ENCODE peak calls at places on chromosomes 5 and 9, in five cellular contexts. One of them, this sample, is unnamed.
A peak's percentile ranks its signal among the peaks of the same experiment; 100 is the strongest.

GRCh38 chr5:79856456-79857055 is 134.5 kb downstream of the MTX3 start:
- DNase-seq in fibroblast of lung: no peak
- DNase-seq in cardiac fibroblast: no peak
- DNase-seq in fibroblast of mammary gland: no peak
- DNase-seq in uterus: no peak
- DNase-seq in this sample: no peak

GRCh38 chr9:131072871-131073237 is 23.5 kb upstream of the AIF1L start:
- DNase-seq in cardiac fibroblast: no peak
- DNase-seq in fibroblast of lung: no peak
- DNase-seq in uterus: no peak
- DNase-seq in fibroblast of mammary gland: no peak
- DNase-seq in this sample: no peak

GRCh38 chr9:134324359-134325095 is 1.7 kb upstream of the RXRA start:
- DNase-seq in fibroblast of mammary gland: peak; percentile 75
- DNase-seq in fibroblast of lung: peak; percentile 54
- DNase-seq in cardiac fibroblast: peak; percentile 74
- DNase-seq in uterus: no peak
- DNase-seq in this sample: no peak

GRCh38 chr5:19270153-19270552 is 717.8 kb downstream of the CDH18 start:
- DNase-seq in cardiac fibroblast: no peak
- DNase-seq in uterus: no peak
- DNase-seq in fibroblast of mammary gland: no peak
- DNase-seq in fibroblast of lung: no peak
- DNase-seq in this sample: no peak

GRCh38 chr5:135944967-135945560 is 9.7 kb downstream of the LECT2 start:
- DNase-seq in uterus: peak; percentile 30
- DNase-seq in fibroblast of lung: peak; percentile 78
- DNase-seq in fibroblast of mammary gland: peak; percentile 90
- DNase-seq in cardiac fibroblast: peak; percentile 94
- DNase-seq in this sample: peak; percentile 31

GRCh38 chr5:88823201-88823600 is 59.8 kb downstream of the MEF2C start:
- DNase-seq in uterus: no peak
- DNase-seq in cardiac fibroblast: no peak
- DNase-seq in fibroblast of lung: no peak
- DNase-seq in fibroblast of mammary gland: no peak
- DNase-seq in this sample: no peak

GRCh38 chr9:129351058-129351641 is 173.1 kb upstream of the IER5L start:
- DNase-seq in fibroblast of mammary gland: no peak
- DNase-seq in uterus: peak; percentile 63
- DNase-seq in cardiac fibroblast: no peak
- DNase-seq in fibroblast of lung: no peak
- DNase-seq in this sample: no peak

GRCh38 chr9:114227288-114228033 is 72.1 kb downstream of the COL27A1 start:
- DNase-seq in cardiac fibroblast: no peak
- DNase-seq in uterus: no peak
- DNase-seq in fibroblast of mammary gland: no peak
- DNase-seq in fibroblast of lung: no peak
- DNase-seq in this sample: no peak

GRCh38 chr5:159021360-159022177 is 78.1 kb downstream of the EBF1 start:
- DNase-seq in uterus: no peak
- DNase-seq in fibroblast of mammary gland: peak; percentile 79
- DNase-seq in fibroblast of lung: no peak
- DNase-seq in cardiac fibroblast: peak; percentile 81
- DNase-seq in this sample: no peak

GRCh38 chr5:159022178-159022556 is 77.5 kb downstream of the EBF1 start:
- DNase-seq in fibroblast of lung: peak; percentile 78
- DNase-seq in uterus: peak; percentile 61
- DNase-seq in cardiac fibroblast: peak; percentile 88
- DNase-seq in fibroblast of mammary gland: peak; percentile 94
- DNase-seq in this sample: peak; percentile 76

GRCh38 chr5:159017787-159018186 is 81.9 kb downstream of the EBF1 start:
- DNase-seq in fibroblast of mammary gland: peak; percentile 88
- DNase-seq in uterus: peak; percentile 77
- DNase-seq in fibroblast of lung: peak; percentile 81
- DNase-seq in cardiac fibroblast: peak; percentile 94
- DNase-seq in this sample: peak; percentile 83

DNA sequence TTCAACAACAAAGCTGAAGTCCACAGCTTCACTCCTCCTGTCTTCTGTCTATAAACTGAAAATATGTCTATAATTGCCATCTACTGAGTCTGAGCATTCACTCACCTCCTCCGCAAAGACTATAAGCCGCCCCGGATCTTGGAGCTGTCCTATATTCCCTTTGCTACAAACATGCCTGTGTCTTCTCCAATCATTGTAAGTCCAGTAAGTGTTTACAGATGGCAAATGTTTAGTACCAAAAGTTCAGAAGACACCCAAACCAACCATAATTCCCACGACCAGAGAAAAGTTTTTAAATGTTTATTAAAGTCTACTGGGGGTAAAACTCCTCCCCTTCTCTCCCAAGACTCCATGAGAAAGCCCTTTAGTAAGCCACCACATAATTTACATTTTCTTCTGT is 80.9 kb downstream of the EBF1 start:
- DNase-seq in fibroblast of lung: no peak
- DNase-seq in fibroblast of mammary gland: peak; percentile 44
- DNase-seq in uterus: no peak
- DNase-seq in cardiac fibroblast: no peak
- DNase-seq in this sample: no peak
- H3K4me3 ChIP-seq in fibroblast of lung: no peak overlapping the region
- H3K4me3 ChIP-seq in fibroblast of mammary gland: no peak overlapping the region
- H3K4me3 ChIP-seq in uterus: no peak overlapping the region
- H3K4me3 ChIP-seq in cardiac fibroblast: no peak overlapping the region
- H3K4me3 ChIP-seq in this sample: no peak overlapping the region

GRCh38 chr9:29730096-29730621 is 2156.9 kb upstream of the C9orf72 start:
- DNase-seq in cardiac fibroblast: no peak
- DNase-seq in fibroblast of mammary gland: no peak
- DNase-seq in fibroblast of lung: no peak
- DNase-seq in uterus: no peak
- DNase-seq in this sample: no peak
- H3K4me3 ChIP-seq in cardiac fibroblast: no peak overlapping the region
- H3K4me3 ChIP-seq in fibroblast of mammary gland: no peak overlapping the region
- H3K4me3 ChIP-seq in fibroblast of lung: no peak overlapping the region
- H3K4me3 ChIP-seq in uterus: no peak overlapping the region
- H3K4me3 ChIP-seq in this sample: no peak overlapping the region

GRCh38 chr5:148388692-148389091 is 4.9 kb downstream of the FBXO38 start:
- DNase-seq in cardiac fibroblast: no peak
- DNase-seq in uterus: no peak
- DNase-seq in fibroblast of mammary gland: peak; percentile 23
- DNase-seq in fibroblast of lung: peak; percentile 30
- DNase-seq in this sample: no peak
- H3K4me3 ChIP-seq in cardiac fibroblast: no peak overlapping the region
- H3K4me3 ChIP-seq in uterus: no peak overlapping the region
- H3K4me3 ChIP-seq in fibroblast of mammary gland: no peak overlapping the region
- H3K4me3 ChIP-seq in fibroblast of lung: no peak overlapping the region
- H3K4me3 ChIP-seq in this sample: no peak overlapping the region

DNA sequence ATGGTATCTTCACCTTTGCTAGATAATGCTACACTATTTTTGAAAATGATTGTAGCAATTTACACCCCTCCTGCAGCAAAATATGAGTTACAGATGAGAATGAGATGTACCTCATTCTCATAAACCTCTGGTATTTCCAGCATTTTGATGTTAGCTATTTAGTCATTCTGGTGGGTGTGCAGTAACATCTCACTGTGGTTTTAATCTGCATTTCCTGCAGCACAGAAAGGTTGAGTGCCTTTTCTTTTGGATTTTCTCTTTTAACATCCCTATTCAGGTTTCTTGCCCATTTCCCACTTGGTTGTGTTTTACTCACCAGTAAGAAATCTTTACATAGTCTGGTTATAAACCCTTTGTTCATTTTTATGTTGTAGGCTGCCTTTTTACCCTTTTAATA is 206.2 kb downstream of the NR3C1 start:
- DNase-seq in cardiac fibroblast: peak; percentile 36
- DNase-seq in fibroblast of lung: peak; percentile 67
- DNase-seq in uterus: no peak
- DNase-seq in fibroblast of mammary gland: peak; percentile 48
- DNase-seq in this sample: no peak
- H3K4me3 ChIP-seq in cardiac fibroblast: no peak overlapping the region
- H3K4me3 ChIP-seq in fibroblast of lung: no peak overlapping the region
- H3K4me3 ChIP-seq in uterus: no peak overlapping the region
- H3K4me3 ChIP-seq in fibroblast of mammary gland: no peak overlapping the region
- H3K4me3 ChIP-seq in this sample: no peak overlapping the region

DNA sequence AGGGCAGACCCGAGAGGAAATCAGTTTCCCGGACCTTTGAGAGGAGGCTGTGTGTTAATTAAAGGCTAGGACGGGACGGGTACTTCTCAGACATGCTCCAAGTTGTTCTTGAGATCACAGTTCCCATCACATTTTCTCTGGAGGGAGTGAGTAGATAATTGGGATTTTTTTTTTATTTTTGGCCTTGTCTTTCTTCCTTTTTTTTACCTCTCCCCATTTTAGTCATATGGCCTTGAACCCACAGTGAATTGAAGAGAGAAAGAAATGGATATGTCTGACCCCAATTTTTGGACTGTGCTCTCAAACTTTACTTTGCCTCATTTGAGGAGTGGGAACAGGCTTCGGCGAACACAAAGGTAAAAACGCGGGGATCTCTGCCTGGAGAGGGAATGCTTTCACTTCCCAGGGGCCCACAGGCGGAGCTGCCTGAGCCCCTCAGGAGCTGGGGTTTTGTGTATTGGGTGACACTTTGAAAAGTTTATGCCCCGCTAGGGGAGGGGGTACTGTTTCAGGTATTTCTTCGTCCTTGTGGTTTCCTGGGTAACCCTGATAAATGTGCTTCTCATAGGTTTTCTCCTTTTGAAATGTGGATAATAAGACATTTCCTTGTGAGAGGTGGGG is 191.8 kb downstream of the CD180 start:
- DNase-seq in cardiac fibroblast: no peak
- DNase-seq in fibroblast of mammary gland: no peak
- DNase-seq in fibroblast of lung: no peak
- DNase-seq in uterus: no peak
- DNase-seq in this sample: no peak
- H3K4me3 ChIP-seq in cardiac fibroblast: peak overlapping the region; percentile 52
- H3K4me3 ChIP-seq in fibroblast of mammary gland: peak overlapping the region; percentile 74
- H3K4me3 ChIP-seq in fibroblast of lung: peak overlapping the region; percentile 35
- H3K4me3 ChIP-seq in uterus: peak overlapping the region; percentile 56
- H3K4me3 ChIP-seq in this sample: peak overlapping the region; percentile 59

GRCh38 chr5:172005708-172006377 is 595 bp downstream of the FBXW11 start:
- DNase-seq in uterus: peak; percentile 35
- DNase-seq in fibroblast of lung: peak; percentile 37
- DNase-seq in fibroblast of mammary gland: no peak
- DNase-seq in cardiac fibroblast: peak; percentile 29
- DNase-seq in this sample: peak; percentile 34

GRCh38 chr5:172003750-172004149 is 2.7 kb downstream of the FBXW11 start:
- DNase-seq in fibroblast of mammary gland: no peak
- DNase-seq in uterus: no peak
- DNase-seq in cardiac fibroblast: no peak
- DNase-seq in fibroblast of lung: peak; percentile 41
- DNase-seq in this sample: no peak

GRCh38 chr5:172004824-172005237 is 1.6 kb downstream of the FBXW11 start:
- DNase-seq in cardiac fibroblast: peak; percentile 29
- DNase-seq in fibroblast of mammary gland: peak; percentile 45
- DNase-seq in uterus: no peak
- DNase-seq in fibroblast of lung: peak; percentile 39
- DNase-seq in this sample: no peak

GRCh38 chr5:172002310-172002709 is 4.1 kb downstream of the FBXW11 start:
- DNase-seq in fibroblast of mammary gland: peak; percentile 37
- DNase-seq in cardiac fibroblast: peak; percentile 31
- DNase-seq in uterus: no peak
- DNase-seq in fibroblast of lung: peak; percentile 23
- DNase-seq in this sample: no peak

GRCh38 chr5:172002840-172003512 is 3.5 kb downstream of the FBXW11 start:
- DNase-seq in fibroblast of lung: no peak
- DNase-seq in uterus: no peak
- DNase-seq in fibroblast of mammary gland: no peak
- DNase-seq in cardiac fibroblast: no peak
- DNase-seq in this sample: no peak
- H3K4me3 ChIP-seq in fibroblast of lung: no peak overlapping the region
- H3K4me3 ChIP-seq in uterus: no peak overlapping the region
- H3K4me3 ChIP-seq in fibroblast of mammary gland: no peak overlapping the region
- H3K4me3 ChIP-seq in cardiac fibroblast: no peak overlapping the region
- H3K4me3 ChIP-seq in this sample: no peak overlapping the region

DNA sequence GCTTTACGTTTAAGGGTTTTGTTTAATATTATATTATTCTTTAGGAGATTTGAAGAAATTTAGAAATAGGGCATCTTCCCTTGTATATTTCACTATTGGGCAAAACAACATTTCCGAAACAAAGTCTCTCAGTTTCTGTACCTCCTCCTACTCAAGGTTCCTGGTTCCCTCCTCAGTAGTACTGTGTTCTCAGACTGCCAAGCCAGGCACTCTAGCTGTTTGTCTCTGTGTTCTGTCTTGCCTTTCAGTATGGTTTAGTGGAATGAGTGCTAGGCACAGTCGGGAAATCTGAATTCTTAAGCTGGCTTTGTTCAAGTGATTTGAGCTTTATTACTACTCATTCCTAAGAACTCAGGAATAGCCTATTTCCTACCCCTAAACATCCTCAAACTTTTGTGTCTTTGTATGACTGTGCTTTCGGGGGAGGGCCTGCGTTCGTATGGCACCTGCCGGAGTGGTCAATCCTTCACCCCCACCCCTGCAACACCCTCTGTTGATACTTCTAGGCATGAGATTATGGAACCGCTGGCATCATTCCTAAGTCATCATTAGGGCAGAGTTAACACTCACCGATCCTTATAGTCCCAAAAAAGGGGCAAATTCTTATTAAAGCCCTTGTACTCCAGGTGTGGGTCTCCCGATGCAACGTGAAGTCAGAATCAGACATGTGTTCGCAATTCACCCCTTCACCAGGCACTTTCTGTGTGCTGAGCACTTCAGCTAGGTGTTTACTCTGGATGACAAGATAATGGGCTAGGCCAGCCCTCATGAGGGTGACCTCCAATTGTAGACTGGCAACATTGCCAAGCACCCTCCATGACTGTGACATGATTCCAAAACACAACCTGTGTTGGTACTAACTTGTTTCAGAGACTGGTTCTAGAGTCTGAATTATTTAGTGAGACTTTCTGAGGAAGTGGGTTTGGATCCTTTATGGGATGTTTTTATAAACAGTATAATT is 24.5 kb downstream of the SNX18 start:
- DNase-seq in fibroblast of mammary gland: no peak
- DNase-seq in fibroblast of lung: no peak
- DNase-seq in uterus: no peak
- DNase-seq in cardiac fibroblast: no peak
- DNase-seq in this sample: peak; percentile 25
- H3K4me3 ChIP-seq in fibroblast of mammary gland: no peak overlapping the region
- H3K4me3 ChIP-seq in fibroblast of lung: no peak overlapping the region
- H3K4me3 ChIP-seq in uterus: no peak overlapping the region
- H3K4me3 ChIP-seq in cardiac fibroblast: no peak overlapping the region
- H3K4me3 ChIP-seq in this sample: no peak overlapping the region

DNA sequence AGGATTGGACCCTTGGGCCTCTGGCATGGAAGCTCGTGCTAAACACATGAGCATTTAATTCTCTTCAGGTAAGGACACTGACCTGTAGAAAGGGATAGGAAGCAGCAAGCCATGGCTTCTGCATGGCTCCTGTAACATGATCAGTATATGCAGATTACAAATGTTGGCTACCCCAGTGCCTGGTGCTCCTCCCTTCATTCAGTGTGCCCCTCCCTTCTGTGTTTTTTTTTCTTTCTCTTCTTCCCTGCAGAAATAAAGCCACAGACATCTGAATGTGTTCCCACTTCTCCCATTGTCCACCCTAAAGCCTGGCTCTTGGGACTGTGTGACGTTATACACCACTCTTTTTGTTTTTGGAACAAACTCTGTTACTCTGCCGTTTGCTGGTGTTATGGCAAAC is 53.0 kb downstream of the ARHGAP26 start:
- DNase-seq in fibroblast of mammary gland: peak; percentile 44
- DNase-seq in uterus: no peak
- DNase-seq in cardiac fibroblast: no peak
- DNase-seq in fibroblast of lung: no peak
- DNase-seq in this sample: no peak
- H3K4me3 ChIP-seq in fibroblast of mammary gland: no peak overlapping the region
- H3K4me3 ChIP-seq in uterus: no peak overlapping the region
- H3K4me3 ChIP-seq in cardiac fibroblast: no peak overlapping the region
- H3K4me3 ChIP-seq in fibroblast of lung: no peak overlapping the region
- H3K4me3 ChIP-seq in this sample: no peak overlapping the region

GRCh38 chr5:160286947-160287346 is 25.4 kb downstream of the CCNJL start:
- DNase-seq in uterus: no peak
- DNase-seq in fibroblast of lung: no peak
- DNase-seq in fibroblast of mammary gland: no peak
- DNase-seq in cardiac fibroblast: no peak
- DNase-seq in this sample: no peak
- H3K4me3 ChIP-seq in uterus: no peak overlapping the region
- H3K4me3 ChIP-seq in fibroblast of lung: no peak overlapping the region
- H3K4me3 ChIP-seq in fibroblast of mammary gland: no peak overlapping the region
- H3K4me3 ChIP-seq in cardiac fibroblast: no peak overlapping the region
- H3K4me3 ChIP-seq in this sample: no peak overlapping the region